ENCODE peak calls at places on chromosomes 12 and 14, in six cellular contexts. M is SK-N-DZ; Q is SW480; F is CD8-positive, alpha-beta memory T cell; J is AML-193; K is epithelial cell of esophagus. V is an unnamed sample.

GRCh38 chr12:2689393-2689792 is 105.4 kb upstream of the FKBP4 start:
- DNase-seq in M (no peak), J (no peak), K (no peak), F (no peak), Q (no peak), V (no peak)

GRCh38 chr12:96233168-96233567 is 39.0 kb downstream of the ELK3 start:
- DNase-seq in F (no peak), J (no peak), Q (no peak), K (no peak), M (no peak), V (peak; percentile 83)

GRCh38 chr12:95881331-95881955 is 22.7 kb downstream of the SNRPF start:
- DNase-seq in F (no peak), K (no peak), Q (no peak), M (no peak), J (no peak), V (no peak)

GRCh38 chr14:76639606-76640272 is 121.5 kb upstream of the VASH1 start:
- DNase-seq in F (no peak), K (no peak), J (no peak), M (no peak), Q (no peak), V (no peak)

GRCh38 chr14:54881235-54881760 is 21.3 kb downstream of the GCH1 start:
- DNase-seq in M (no peak), Q (no peak), F (no peak), K (peak; percentile 63), J (peak; percentile 50), V (peak; percentile 8)

GRCh38 chr14:50778757-50779483 is 52.0 kb downstream of the NIN start:
- DNase-seq in F (no peak), M (no peak), K (peak; percentile 48), Q (no peak), J (no peak), V (no peak)

GRCh38 chr12:15629108-15629507 is 160.1 kb downstream of the EPS8 start:
- DNase-seq in K (peak; percentile 50), F (no peak), J (no peak), Q (peak; percentile 97), M (no peak), V (no peak)

GRCh38 chr14:33062881-33063280 is 124.2 kb downstream of the NPAS3 start:
- DNase-seq in Q (peak; percentile 86), J (no peak), M (no peak), K (peak; percentile 13), F (no peak), V (no peak)

GRCh38 chr12:627863-628805 is 35.1 kb downstream of the NINJ2 start:
- DNase-seq in M (no peak), Q (no peak), K (peak; percentile 27), J (no peak), F (no peak), V (no peak)

GRCh38 chr14:92747701-92748258 is 647 bp downstream of the LGMN start:
- DNase-seq in F (no peak), Q (peak; percentile 52), K (no peak), M (no peak), J (no peak), V (peak; percentile 26)

GRCh38 chr12:3119745-3120660 is 42.8 kb downstream of the TSPAN9 start:
- DNase-seq in J (no peak), K (peak; percentile 79), F (no peak), Q (no peak), M (no peak), V (no peak)

GRCh38 chr12:15931590-15932053 is 20.5 kb downstream of the DERA start:
- DNase-seq in F (no peak), Q (no peak), J (no peak), M (peak; percentile 29), K (peak; percentile 19), V (no peak)

GRCh38 chr12:32126720-32127119 is 20.1 kb downstream of the BICD1 start:
- DNase-seq in K (peak; percentile 76), Q (peak; percentile 82), F (no peak), J (no peak), M (no peak), V (no peak)

GRCh38 chr14:54048736-54049135 is 92.1 kb upstream of the BMP4 start:
- DNase-seq in Q (peak; percentile 76), M (no peak), F (no peak), K (no peak), J (no peak), V (no peak)

GRCh38 chr12:94676011-94676709 is 25.8 kb upstream of the TMCC3 start:
- DNase-seq in Q (no peak), F (peak; percentile 56), J (peak; percentile 85), M (no peak), K (no peak), V (no peak)

GRCh38 chr14:22180045-22180444 is 409.0 kb downstream of the DAD1 start:
- DNase-seq in F (no peak), J (no peak), K (no peak), M (no peak), Q (no peak), V (no peak)

GRCh38 chr14:22622220-22622619 is 21.9 kb downstream of the OR6J1 start:
- DNase-seq in K (no peak), J (no peak), Q (peak; percentile 9), F (no peak), M (no peak), V (no peak)

V was measured in G401.